ENCODE peak calls at places on chromosomes 11 and 22, in four cellular contexts. Q is naive thymus-derived CD4-positive, alpha-beta T cell; Y is bronchial epithelial cell; N is uterus. Z is an unnamed sample. For H3K36me3 and H3K27me3, the result is how much of the 10 kb centered on the place peaks cover.

GRCh38 chr22:36926309-36926708 is 12.9 kb downstream of the CSF2RB start:
- DNase-seq in Q (no peak), N (no peak), Y (no peak), Z (no peak)

GRCh38 chr11:7638710-7639642 is 34.3 kb downstream of the CYB5R2 start:
- DNase-seq in Q (no peak), N (peak), Y (no peak), Z (no peak)

GRCh38 chr11:14054708-14055107 is 92.2 kb downstream of the SPON1 start:
- DNase-seq in N (peak), Q (no peak), Y (peak), Z (no peak)

GRCh38 chr11:17386331-17387084 is 2.0 kb downstream of the KCNJ11 start:
- DNase-seq in Q (no peak), Y (no peak), N (no peak), Z (no peak)

GRCh38 chr11:121524233-121524631 is 71.5 kb upstream of the SORL1-AS1 start:
- DNase-seq in Y (no peak), N (no peak), Q (no peak), Z (no peak)

GRCh38 chr11:69553416-69554357 is 72.2 kb downstream of the LINC01488 start:
- DNase-seq in N (no peak), Y (no peak), Q (no peak), Z (no peak)

GRCh38 chr11:108629274-108629673 is 35.6 kb upstream of the DDX10 start:
- DNase-seq in Q (no peak), N (no peak), Y (no peak), Z (no peak)

GRCh38 chr11:122786896-122787295 is 51.4 kb upstream of the CRTAM start:
- DNase-seq in Q (no peak), N (no peak), Y (peak), Z (no peak)

GRCh38 chr11:86954288-86955110 is 696 bp downstream of the FZD4 start:
- DNase-seq in N (peak), Y (no peak), Q (no peak), Z (no peak)

GRCh38 chr22:37741312-37741795 is 44.5 kb downstream of the TRIOBP start:
- DNase-seq in N (peak), Q (no peak), Y (peak), Z (no peak)

GRCh38 chr22:50713571-50714056 is 24.4 kb upstream of the ACR start:
- DNase-seq in Q (no peak), Y (no peak), N (no peak), Z (no peak)

GRCh38 chr11:110173775-110174644 is 80.8 kb downstream of the ZC3H12C start:
- DNase-seq in Q (no peak), N (peak), Y (peak), Z (peak)

GRCh38 chr11:122019908-122020694 is 95.9 kb downstream of the BLID start:
- DNase-seq in Q (no peak), Y (no peak), N (no peak), Z (no peak)

GRCh38 chr11:8384199-8384821 is 120.6 kb upstream of the LMO1 start:
- DNase-seq in Y (peak), N (peak), Q (no peak), Z (no peak)

GRCh38 chr22:46044718-46045458 is 67.9 kb upstream of the WNT7B start:
- DNase-seq in Q (no peak), Y (no peak), N (peak), Z (no peak)

GRCh38 chr22:50656122-50657070 is 16.2 kb upstream of the SHANK3 start:
- DNase-seq in Y (peak), N (no peak), Q (no peak), Z (no peak)

GRCh38 chr11:72716788-72717435 is 35.3 kb downstream of the ARAP1 start:
- DNase-seq in Q (no peak), Y (no peak), N (no peak), Z (no peak)

GRCh38 chr22:24325105-24325757 is 54.6 kb downstream of the SPECC1L start:
- DNase-seq in Q (peak), N (no peak), Y (peak), Z (no peak)

GRCh38 chr11:639324-639977 is 2.4 kb downstream of the DRD4 start:
- DNase-seq in Y (no peak), Q (no peak), N (no peak), Z (no peak)

GRCh38 chr22:29727248-29727551 is 7.4 kb downstream of the CABP7 start:
- DNase-seq in Q (no peak), Y (no peak), N (peak), Z (no peak)

GRCh38 chr22:20046730-20047129 is 25.8 kb downstream of the TANGO2 start:
- DNase-seq in N (no peak), Y (no peak), Q (no peak), Z (no peak)

GRCh38 chr22:23533328-23533762 is 46.7 kb downstream of the IGLL1 start:
- DNase-seq in Y (peak), N (no peak), Q (no peak), Z (no peak)

GRCh38 chr22:30390974-30391691 is 3.9 kb upstream of the RNF215 start:
- DNase-seq in N (peak), Q (peak), Y (peak), Z (peak)

GRCh38 chr11:27362032-27362431 is 983 bp downstream of the CCDC34 start:
- DNase-seq in N (no peak), Y (no peak), Q (no peak), Z (no peak)

GRCh38 chr11:124669193-124669592 is 4.3 kb downstream of the SIAE start:
- DNase-seq in N (peak), Q (peak), Y (peak), Z (peak)

GRCh38 chr11:110198031-110198729 is 98.2 kb downstream of the RDX start:
- DNase-seq in Y (peak), Q (no peak), N (no peak), Z (no peak)

GRCh38 chr11:3836903-3837302 is 3.9 kb downstream of the RHOG start:
- DNase-seq in N (no peak), Y (no peak), Q (peak), Z (peak)

GRCh38 chr11:36131719-36132349 is 157.4 kb downstream of the COMMD9 start:
- DNase-seq in Y (peak), Q (no peak), N (peak), Z (no peak)

GRCh38 chr22:27671413-27671721 is 130.2 kb downstream of the MN1 start:
- DNase-seq in Q (no peak), N (no peak), Y (no peak), Z (no peak)

GRCh38 chr22:49447837-49448236 is 379.8 kb downstream of the BRD1 start:
- DNase-seq in Y (no peak), N (no peak), Q (no peak), Z (no peak)

GRCh38 chr11:72670041-72670440 is 4.2 kb downstream of the PDE2A start:
- DNase-seq in N (no peak), Q (no peak), Y (no peak), Z (no peak)

GRCh38 chr11:5553347-5553746 is 5.0 kb upstream of the OR52H1 start:
- DNase-seq in N (no peak), Q (no peak), Y (no peak), Z (no peak)

GRCh38 chr11:119787074-119787461 is 58.1 kb upstream of the NECTIN1 start:
- DNase-seq in Q (no peak), Y (no peak), N (no peak), Z (no peak)

GRCh38 chr11:119789766-119790407 is 60.9 kb upstream of the NECTIN1 start:
- DNase-seq in Q (no peak), N (no peak), Y (no peak), Z (no peak)

GRCh38 chr11:119786431-119787073 is 57.6 kb upstream of the NECTIN1 start:
- DNase-seq in Q (no peak), Y (no peak), N (no peak), Z (no peak)

GRCh38 chr11:119788911-119789560 is 60.0 kb upstream of the NECTIN1 start:
- DNase-seq in Q (no peak), N (no peak), Y (no peak), Z (no peak)

DNA sequence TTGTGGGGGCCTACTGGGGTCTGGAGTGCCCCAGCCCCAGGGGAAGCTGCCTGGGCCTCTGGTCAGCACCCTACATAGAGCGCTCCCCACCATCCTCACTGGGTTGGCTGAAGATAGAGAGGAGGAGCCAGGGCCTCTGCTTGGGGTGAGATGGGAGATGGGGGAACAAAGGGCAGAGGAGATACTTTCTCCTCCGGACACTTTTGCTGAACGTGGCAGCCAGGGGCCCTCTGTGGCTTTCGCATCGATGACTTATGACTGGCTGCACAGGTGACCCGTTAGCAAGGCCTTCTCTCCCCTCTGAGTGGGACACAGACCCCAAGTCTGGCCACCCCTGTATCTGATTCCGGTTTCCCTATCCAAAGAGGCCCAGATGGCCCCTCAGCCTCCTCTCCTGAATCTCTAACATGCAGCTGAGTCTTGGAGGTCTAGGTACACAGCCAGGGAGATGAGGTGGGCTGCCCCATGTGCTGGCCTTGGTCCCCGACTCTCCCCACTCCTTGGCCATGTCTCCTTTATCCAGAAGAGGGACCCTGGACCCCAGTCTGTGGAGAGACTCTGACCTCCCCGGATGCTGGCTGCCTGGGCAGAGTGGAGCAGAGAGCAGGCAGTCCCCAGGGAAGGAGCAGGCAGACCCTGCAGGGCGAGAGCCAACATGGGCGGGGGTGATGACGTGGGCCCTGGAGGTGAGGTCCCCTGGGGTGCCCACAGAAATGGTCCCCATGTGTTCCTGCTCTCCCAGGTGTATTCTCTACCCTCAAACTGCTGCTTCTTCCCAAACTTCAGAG is 59.3 kb upstream of the NECTIN1 start:
- DNase-seq in N (no peak), Q (no peak), Y (no peak), Z (no peak)
- H3K4me3 ChIP-seq in N (no peak), Q (no peak), Y (no peak), Z (no peak)

GRCh38 chr22:43167001-43167589 is 15.7 kb downstream of the TSPO start:
- DNase-seq in Y (no peak), N (no peak), Q (no peak), Z (no peak)
- H3K36me3 ChIP-seq in Y (under half), N (under half), Q (under half), Z (under half)

GRCh38 chr11:75836422-75836821 is 21.4 kb downstream of the UVRAG start:
- DNase-seq in N (no peak), Q (no peak), Y (no peak), Z (no peak)

GRCh38 chr11:75827562-75827961 is 12.6 kb downstream of the UVRAG start:
- DNase-seq in Q (no peak), N (no peak), Y (no peak), Z (no peak)

GRCh38 chr11:75834728-75835127 is 19.7 kb downstream of the UVRAG start:
- DNase-seq in Y (no peak), N (no peak), Q (no peak), Z (no peak)

GRCh38 chr11:75826463-75827220 is 11.6 kb downstream of the UVRAG start:
- DNase-seq in Q (no peak), Y (peak), N (no peak), Z (no peak)

DNA sequence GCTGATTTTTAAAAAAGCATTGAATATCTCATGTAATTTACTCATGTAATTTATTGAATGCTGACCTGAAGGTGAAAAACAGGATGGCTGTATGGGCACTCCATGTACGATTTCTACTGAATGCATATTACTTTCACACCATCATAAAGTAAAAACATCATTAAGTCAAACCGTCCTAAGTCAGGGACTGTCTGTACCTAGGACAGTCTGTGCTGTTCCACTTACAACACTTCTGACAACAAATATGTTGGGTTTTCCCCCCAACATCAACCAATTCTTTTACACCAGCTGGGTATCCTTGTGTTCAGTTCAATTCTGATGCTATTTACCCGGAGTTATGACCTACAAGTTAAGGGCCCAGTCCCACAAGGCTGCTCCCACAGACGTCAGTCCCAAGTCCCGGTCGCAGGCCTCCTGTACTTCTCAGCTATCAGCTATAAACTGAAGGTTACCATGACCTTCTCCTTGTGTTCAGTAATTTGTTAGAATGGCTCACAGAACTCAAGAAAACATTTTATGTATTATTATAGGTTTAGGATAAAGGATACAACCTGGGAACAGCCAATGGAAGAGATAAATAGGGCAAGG is 17.0 kb downstream of the UVRAG start:
- DNase-seq in Y (no peak), N (no peak), Q (no peak), Z (no peak)
- H3K27me3 ChIP-seq in Y (under half), N (under half), Q (under half), Z (under half)

GRCh38 chr11:116823031-116823843 is at the start of gene APOA4:
- DNase-seq in Y (no peak), N (no peak), Q (no peak), Z (no peak)
- H3K4me3 ChIP-seq in Y (no peak), N (no peak), Q (no peak), Z (no peak)

DNA sequence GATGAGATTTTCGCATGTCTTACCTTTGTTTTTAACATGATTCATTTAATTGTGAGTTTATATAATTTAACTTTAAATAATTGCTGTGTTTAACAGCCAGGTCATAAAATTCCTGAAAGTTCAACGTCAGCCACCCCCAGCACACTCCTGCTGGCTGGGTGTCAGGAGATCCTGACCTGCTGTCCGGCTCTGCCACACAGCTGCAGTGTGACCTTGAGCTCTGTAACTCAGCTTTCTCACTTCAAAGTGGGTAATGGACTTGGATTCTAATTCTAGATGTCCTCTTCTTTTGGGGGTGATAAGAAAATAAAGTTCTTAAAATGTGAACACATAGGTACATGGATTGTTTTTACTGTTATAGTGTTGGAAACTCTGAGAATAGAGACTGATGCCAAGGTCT is 10.9 kb downstream of the VPS26B start:
- DNase-seq in N (no peak), Q (no peak), Y (no peak), Z (no peak)
- H3K36me3 ChIP-seq in N (under half), Q (under half), Y (under half), Z (half or more)

GRCh38 chr11:43035011-43035564 is 276.7 kb upstream of the API5 start:
- DNase-seq in Y (no peak), N (no peak), Q (no peak), Z (no peak)
- H3K27me3 ChIP-seq in Y (under half), N (under half), Q (under half), Z (under half)

GRCh38 chr11:32916994-32917393 is 24.4 kb downstream of the QSER1 start:
- DNase-seq in Q (no peak), Y (no peak), N (no peak), Z (no peak)
- H3K4me3 ChIP-seq in Q (no peak), Y (no peak), N (no peak), Z (no peak)

GRCh38 chr11:68551777-68552176 is 91.2 kb downstream of the PPP6R3 start:
- DNase-seq in Y (no peak), Q (no peak), N (no peak), Z (no peak)

GRCh38 chr11:68550485-68550817 is 89.9 kb downstream of the PPP6R3 start:
- DNase-seq in Y (no peak), N (no peak), Q (no peak), Z (no peak)

GRCh38 chr11:68551223-68551622 is 90.7 kb downstream of the PPP6R3 start:
- DNase-seq in Q (no peak), Y (no peak), N (no peak), Z (no peak)

GRCh38 chr11:68552542-68552941 is 92.0 kb downstream of the PPP6R3 start:
- DNase-seq in N (no peak), Q (no peak), Y (no peak), Z (no peak)

DNA sequence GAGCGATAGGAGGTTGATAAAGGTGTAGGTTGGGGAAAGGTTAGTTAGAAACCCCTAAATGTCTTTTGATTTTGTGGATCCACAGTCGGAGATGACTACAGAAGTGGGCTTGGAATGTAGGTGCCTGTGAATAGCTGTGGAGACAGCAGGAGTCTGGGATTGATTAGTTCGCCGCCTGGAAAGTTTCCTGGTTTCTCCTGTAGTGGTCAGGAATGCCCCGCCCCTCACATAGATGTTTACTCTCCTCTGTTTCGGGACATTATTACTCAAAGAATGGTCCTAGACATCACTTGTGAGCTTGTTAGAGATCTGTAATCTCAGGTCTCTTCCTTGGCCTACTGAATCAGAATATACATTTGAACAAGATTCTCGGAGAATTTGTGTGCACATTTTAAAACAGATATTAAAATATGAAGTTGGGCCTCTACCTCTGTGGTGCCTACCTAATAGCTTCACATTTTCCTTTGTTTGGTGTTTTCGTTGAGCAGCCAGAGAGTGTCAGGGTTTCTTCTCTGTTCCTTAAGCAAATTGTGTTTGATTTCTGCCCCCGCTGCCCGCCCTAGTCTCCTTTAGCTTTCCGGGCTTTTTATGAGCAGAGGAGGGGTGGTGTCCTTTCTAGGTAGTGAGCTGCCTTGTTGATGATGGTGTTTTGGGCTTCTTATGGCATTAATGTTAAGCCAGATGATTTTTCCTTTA is 89.4 kb downstream of the PPP6R3 start:
- DNase-seq in N (no peak), Q (no peak), Y (no peak), Z (peak)
- H3K36me3 ChIP-seq in N (under half), Q (under half), Y (under half), Z (half or more)

DNA sequence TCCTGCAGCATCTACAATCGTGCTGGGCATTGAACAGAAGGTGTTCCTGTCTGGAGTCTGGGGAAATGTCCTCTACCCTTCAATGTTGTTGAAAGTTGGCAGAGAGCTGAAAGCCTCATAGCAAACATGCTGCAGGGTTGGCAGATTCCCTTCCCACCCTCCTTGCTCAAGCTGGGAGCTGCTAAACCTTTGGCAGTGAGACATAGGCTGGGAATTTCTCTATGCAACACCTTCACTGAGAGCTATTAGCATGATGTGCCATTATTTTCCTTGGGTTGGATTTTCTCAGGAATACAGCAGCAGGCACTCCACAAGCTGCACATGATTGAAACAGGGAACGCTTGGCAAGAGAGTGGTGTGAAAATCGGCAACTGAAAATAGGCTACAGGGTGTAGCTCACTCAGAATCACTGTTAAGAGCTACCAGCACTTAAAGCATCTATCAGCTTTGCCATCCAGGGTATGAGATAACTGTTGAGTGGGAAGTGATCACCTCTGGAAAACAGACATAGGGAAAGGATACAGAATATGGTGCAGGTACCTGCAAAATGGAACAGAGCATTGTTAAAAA is 9.6 kb upstream of the ALKBH3 start:
- DNase-seq in N (no peak), Y (peak), Q (no peak), Z (no peak)
- H3K27me3 ChIP-seq in N (under half), Y (under half), Q (under half), Z (under half)

DNA sequence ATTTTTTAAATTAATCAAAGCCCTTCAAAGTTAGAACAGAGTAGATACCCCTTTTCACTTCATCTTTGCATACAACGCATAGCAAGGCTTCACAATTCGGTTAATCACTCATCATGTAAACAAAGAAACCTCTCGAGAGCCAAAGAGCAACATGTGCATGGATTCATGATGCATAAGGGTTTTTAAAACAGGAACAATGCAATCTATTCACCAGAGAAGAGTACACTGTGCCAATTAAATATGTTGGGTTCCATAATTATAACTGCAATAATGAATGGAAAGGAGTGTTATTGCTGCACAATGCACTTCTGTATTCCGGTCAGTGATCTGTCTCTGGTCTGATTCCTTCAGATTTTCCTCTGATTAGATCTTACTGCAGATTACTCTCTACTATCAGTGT is 45.3 kb downstream of the CADM1 start:
- DNase-seq in Q (no peak), Y (no peak), N (no peak), Z (no peak)
- H3K4me3 ChIP-seq in Q (no peak), Y (no peak), N (no peak), Z (no peak)

Z was measured in CD4-positive, CD25-positive, alpha-beta regulatory T cell.